ENCODE peak calls at places on chromosomes 2 and 18, in eight cellular contexts. U, K, D, T, H, Q, N and I are unnamed samples. For H3K27me3 and H3K4me1, the result is how much of the 10 kb centered on the place peaks cover.

GRCh38 chr2:55010149-55010591 is 40.1 kb downstream of the RTN4 start:
- DNase-seq in U (peak), K (no peak), D (peak), T (peak), H (no peak), Q (peak), N (peak), I (peak)

GRCh38 chr18:3119401-3120323 is 100.1 kb downstream of the MYOM1 start:
- DNase-seq in U (no peak), K (no peak), D (no peak), T (no peak), H (no peak), Q (peak), N (no peak), I (no peak)

GRCh38 chr2:85853499-85854165 is 35.2 kb downstream of the ST3GAL5 start:
- DNase-seq in U (no peak), K (no peak), D (no peak), T (no peak), H (peak), Q (no peak), N (no peak), I (no peak)

GRCh38 chr18:48800877-48801727 is 149.7 kb downstream of the SMAD7 start:
- DNase-seq in U (peak), K (peak), D (peak), T (peak), H (no peak), Q (peak), N (no peak), I (peak)

GRCh38 chr2:152694161-152694661 is 23.1 kb downstream of the PRPF40A start:
- DNase-seq in U (no peak), K (no peak), D (peak), T (peak), H (peak), Q (peak), N (peak), I (no peak)

GRCh38 chr2:223944166-223944703 is 900 bp downstream of the WDFY1 start:
- DNase-seq in U (peak), K (peak), D (no peak), T (peak), H (no peak), Q (peak), N (peak), I (no peak)

GRCh38 chr2:176188969-176189665 is 649 bp downstream of the HOXD1 start:
- DNase-seq in U (no peak), K (no peak), D (no peak), T (peak), H (peak), Q (no peak), N (peak), I (no peak)

GRCh38 chr18:24364177-24364576 is 33.4 kb downstream of the OSBPL1A start:
- DNase-seq in U (no peak), K (no peak), D (no peak), T (no peak), H (no peak), Q (no peak), N (no peak), I (no peak)

GRCh38 chr2:206983156-206983875 is 44.0 kb downstream of the CPO start:
- DNase-seq in U (no peak), K (no peak), D (peak), T (peak), H (no peak), Q (peak), N (no peak), I (no peak)

GRCh38 chr2:241272722-241273551 is 42.5 kb downstream of the HDLBP start:
- DNase-seq in U (peak), K (peak), D (peak), T (peak), H (peak), Q (peak), N (peak), I (peak)

GRCh38 chr2:173149491-173149890 is 73.8 kb downstream of the MAP3K20 start:
- DNase-seq in U (no peak), K (no peak), D (no peak), T (no peak), H (no peak), Q (no peak), N (no peak), I (no peak)

GRCh38 chr2:236693531-236693930 is 123.9 kb downstream of the ACKR3 start:
- DNase-seq in U (peak), K (no peak), D (no peak), T (no peak), H (no peak), Q (no peak), N (no peak), I (no peak)

GRCh38 chr18:27823053-27823452 is 353.9 kb downstream of the CDH2 start:
- DNase-seq in U (no peak), K (no peak), D (no peak), T (no peak), H (no peak), Q (no peak), N (no peak), I (no peak)

GRCh38 chr2:186590538-186591441 is 934 bp downstream of the ITGAV start:
- DNase-seq in U (no peak), K (no peak), D (peak), T (peak), H (peak), Q (peak), N (peak), I (no peak)

GRCh38 chr2:207252979-207253640 is 87.4 kb upstream of the KLF7 start:
- DNase-seq in U (no peak), K (no peak), D (peak), T (peak), H (no peak), Q (no peak), N (no peak), I (no peak)

GRCh38 chr2:49687873-49688272 is 533.6 kb upstream of the FSHR start:
- DNase-seq in U (no peak), K (no peak), D (no peak), T (peak), H (no peak), Q (no peak), N (no peak), I (no peak)

GRCh38 chr18:66708631-66709030 is 104.7 kb upstream of the CDH19 start:
- DNase-seq in U (no peak), K (no peak), D (no peak), T (no peak), H (no peak), Q (no peak), N (no peak), I (no peak)

GRCh38 chr2:193518061-193518817 is 1323.5 kb upstream of the TMEFF2 start:
- DNase-seq in U (no peak), K (no peak), D (peak), T (peak), H (no peak), Q (peak), N (no peak), I (no peak)

GRCh38 chr2:229489016-229489415 is 217.9 kb upstream of the PID1 start:
- DNase-seq in U (no peak), K (no peak), D (peak), T (peak), H (no peak), Q (peak), N (no peak), I (peak)

GRCh38 chr2:10162586-10163497 is 40.3 kb downstream of the RRM2 start:
- DNase-seq in U (no peak), K (no peak), D (no peak), T (no peak), H (peak), Q (no peak), N (no peak), I (no peak)

GRCh38 chr18:76699923-76700322 is 122.4 kb upstream of the ZNF236 start:
- DNase-seq in U (no peak), K (no peak), D (no peak), T (peak), H (no peak), Q (peak), N (no peak), I (no peak)

GRCh38 chr2:30790879-30791278 is 16.4 kb downstream of the CAPN13 start:
- DNase-seq in U (no peak), K (no peak), D (no peak), T (no peak), H (no peak), Q (no peak), N (no peak), I (no peak)

GRCh38 chr2:229090231-229090630 is 180.9 kb downstream of the PID1 start:
- DNase-seq in U (no peak), K (no peak), D (peak), T (peak), H (no peak), Q (peak), N (no peak), I (peak)

GRCh38 chr18:56505971-56506370 is 132.4 kb downstream of the TXNL1 start:
- DNase-seq in U (no peak), K (no peak), D (peak), T (peak), H (no peak), Q (no peak), N (no peak), I (no peak)

GRCh38 chr18:73756256-73757091 is 391.2 kb downstream of the FBXO15 start:
- DNase-seq in U (no peak), K (no peak), D (peak), T (no peak), H (no peak), Q (no peak), N (no peak), I (no peak)

GRCh38 chr18:28030458-28030857 is 146.5 kb downstream of the CDH2 start:
- DNase-seq in U (no peak), K (no peak), D (no peak), T (no peak), H (no peak), Q (no peak), N (no peak), I (no peak)

GRCh38 chr2:147845608-147846002 is 776 bp downstream of the ACVR2A start:
- DNase-seq in U (no peak), K (no peak), D (peak), T (peak), H (peak), Q (peak), N (no peak), I (no peak)

GRCh38 chr2:192887296-192887695 is 692.6 kb upstream of the TMEFF2 start:
- DNase-seq in U (no peak), K (no peak), D (no peak), T (no peak), H (no peak), Q (no peak), N (no peak), I (no peak)

GRCh38 chr18:31104444-31104843 is 2.2 kb upstream of the DSC2 start:
- DNase-seq in U (no peak), K (no peak), D (no peak), T (no peak), H (no peak), Q (no peak), N (no peak), I (no peak)
- H3K27me3 ChIP-seq in U (under half), K (under half), D (under half), T (under half), H (under half), Q (under half), N (under half), I (under half)

GRCh38 chr2:219184116-219184515 is 6.0 kb downstream of the RETREG2 start:
- DNase-seq in U (no peak), K (no peak), D (no peak), T (no peak), H (no peak), Q (no peak), N (no peak), I (no peak)

GRCh38 chr2:219182331-219183150 is 4.5 kb downstream of the RETREG2 start:
- DNase-seq in U (no peak), K (no peak), D (no peak), T (no peak), H (no peak), Q (no peak), N (no peak), I (no peak)

GRCh38 chr2:219183151-219183757 is 5.2 kb downstream of the RETREG2 start:
- DNase-seq in U (no peak), K (no peak), D (no peak), T (no peak), H (no peak), Q (no peak), N (no peak), I (no peak)

GRCh38 chr2:219181531-219181930 is 3.5 kb downstream of the RETREG2 start:
- DNase-seq in U (no peak), K (no peak), D (no peak), T (no peak), H (no peak), Q (no peak), N (no peak), I (no peak)

GRCh38 chr2:219186754-219187456 is 8.8 kb downstream of the RETREG2 start:
- DNase-seq in U (no peak), K (no peak), D (no peak), T (no peak), H (no peak), Q (no peak), N (no peak), I (no peak)
- H3K4me3 ChIP-seq in U (no peak), K (no peak), D (no peak), T (no peak), H (no peak), Q (no peak), N (no peak), I (no peak)

GRCh38 chr2:96201338-96201737 is 7.3 kb downstream of the STARD7 start:
- DNase-seq in U (no peak), K (no peak), D (no peak), T (no peak), H (no peak), Q (no peak), N (no peak), I (no peak)

GRCh38 chr2:96202152-96202856 is 6.3 kb downstream of the STARD7 start:
- DNase-seq in U (no peak), K (no peak), D (no peak), T (peak), H (no peak), Q (no peak), N (no peak), I (no peak)

GRCh38 chr2:96195410-96196071 is 13.1 kb downstream of the STARD7 start:
- DNase-seq in U (no peak), K (no peak), D (peak), T (peak), H (no peak), Q (peak), N (no peak), I (no peak)

GRCh38 chr2:96197541-96198255 is 10.9 kb downstream of the STARD7 start:
- DNase-seq in U (no peak), K (no peak), D (no peak), T (peak), H (no peak), Q (no peak), N (no peak), I (no peak)

GRCh38 chr2:96198937-96199336 is 9.7 kb downstream of the STARD7 start:
- DNase-seq in U (no peak), K (no peak), D (no peak), T (no peak), H (no peak), Q (no peak), N (no peak), I (no peak)
- H3K4me1 ChIP-seq in U (under half), K (under half), D (under half), T (half or more), H (under half), Q (under half), N (under half), I (half or more)

GRCh38 chr2:25079050-25079635 is 37.3 kb downstream of the EFR3B start:
- DNase-seq in U (no peak), K (no peak), D (no peak), T (no peak), H (no peak), Q (no peak), N (no peak), I (no peak)

GRCh38 chr2:25076749-25077148 is 34.9 kb downstream of the EFR3B start:
- DNase-seq in U (no peak), K (no peak), D (no peak), T (peak), H (no peak), Q (no peak), N (no peak), I (no peak)

GRCh38 chr2:25077792-25078170 is 35.9 kb downstream of the EFR3B start:
- DNase-seq in U (no peak), K (no peak), D (no peak), T (no peak), H (no peak), Q (no peak), N (no peak), I (no peak)

GRCh38 chr2:25074826-25075225 is 33.0 kb downstream of the EFR3B start:
- DNase-seq in U (no peak), K (no peak), D (no peak), T (no peak), H (no peak), Q (no peak), N (no peak), I (no peak)

DNA sequence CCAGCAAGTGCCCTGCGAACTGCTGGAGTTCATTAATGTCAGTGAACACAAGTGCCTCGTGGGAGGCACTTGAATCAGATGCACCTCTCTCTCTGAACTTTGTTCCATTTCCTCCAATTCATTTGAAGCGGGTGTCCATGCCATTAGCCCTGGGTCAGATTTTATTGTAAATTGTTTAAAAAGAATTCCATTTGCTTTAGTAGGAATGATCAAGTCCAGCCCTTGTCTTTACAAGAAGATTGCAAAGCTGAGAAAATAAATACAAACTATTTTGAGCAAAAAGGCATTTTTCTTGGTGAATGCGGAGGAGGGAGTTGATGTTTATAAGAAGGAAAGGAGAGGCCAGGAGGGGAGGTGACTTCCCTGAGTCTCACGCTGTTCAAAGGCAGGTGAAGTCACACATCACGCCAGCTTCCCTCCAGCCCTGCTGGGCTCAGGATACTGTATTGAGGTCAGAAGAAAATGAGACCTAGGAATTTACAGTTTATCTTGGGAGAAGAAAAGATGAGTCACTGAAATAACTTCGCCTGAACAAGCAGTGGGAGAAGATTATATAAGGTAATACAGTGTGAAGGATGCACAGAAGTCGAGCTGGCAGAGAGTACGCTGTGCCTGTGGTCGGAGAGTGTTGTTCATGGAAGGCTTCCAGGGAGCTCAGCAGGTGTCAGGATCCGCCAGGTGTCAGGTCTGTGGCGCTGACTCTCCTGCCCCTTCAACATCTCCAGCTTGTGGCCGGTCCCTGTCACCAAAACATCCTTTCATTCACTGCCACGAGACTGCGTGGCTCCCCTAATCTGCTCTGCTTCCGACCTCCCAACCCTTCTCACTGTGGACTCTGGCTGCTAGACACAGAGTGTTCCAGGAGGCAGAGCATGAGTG is 36.5 kb downstream of the EFR3B start:
- DNase-seq in U (no peak), K (no peak), D (peak), T (peak), H (peak), Q (peak), N (peak), I (no peak)
- H3K27me3 ChIP-seq in U (under half), K (under half), D (under half), T (under half), H (under half), Q (under half), N (under half), I (under half)

GRCh38 chr2:68367918-68368656 is 3.0 kb downstream of the PLEK start:
- DNase-seq in U (no peak), K (no peak), D (no peak), T (peak), H (no peak), Q (no peak), N (no peak), I (no peak)

GRCh38 chr2:68363731-68364130 is 1.4 kb upstream of the PLEK start:
- DNase-seq in U (no peak), K (no peak), D (no peak), T (no peak), H (no peak), Q (no peak), N (no peak), I (no peak)

GRCh38 chr2:68366083-68366560 is 1.0 kb downstream of the PLEK start:
- DNase-seq in U (no peak), K (no peak), D (no peak), T (no peak), H (no peak), Q (no peak), N (peak), I (no peak)

GRCh38 chr2:68362749-68363148 is 2.3 kb upstream of the PLEK start:
- DNase-seq in U (no peak), K (no peak), D (no peak), T (no peak), H (no peak), Q (no peak), N (no peak), I (no peak)

DNA sequence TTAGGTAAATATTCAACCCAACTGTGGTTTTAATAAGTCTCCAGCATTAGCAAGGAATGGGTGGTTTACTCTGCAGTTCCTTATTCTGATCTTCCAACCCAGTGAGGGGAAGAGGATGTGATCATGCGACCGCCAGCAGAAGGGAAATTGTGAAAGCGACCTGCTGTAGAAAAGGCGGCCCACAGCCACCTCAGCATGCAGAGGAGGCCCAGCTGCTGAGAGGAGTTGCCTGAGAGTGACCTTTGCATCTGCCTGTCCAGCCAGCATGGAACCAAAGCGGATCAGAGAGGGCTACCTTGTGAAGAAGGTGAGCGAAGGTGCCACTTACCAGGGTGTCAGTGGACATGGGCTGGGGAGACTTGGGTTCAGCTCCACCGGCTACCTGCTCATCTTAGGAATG is at the start of gene PLEK:
- DNase-seq in U (peak), K (peak), D (no peak), T (no peak), H (no peak), Q (no peak), N (no peak), I (peak)
- H3K4me3 ChIP-seq in U (peak), K (no peak), D (no peak), T (no peak), H (no peak), Q (no peak), N (no peak), I (peak)